ENCODE peak calls at places on chromosomes 6 and 20, in five cellular contexts. T is GM23248, E is GM23338, B is HCT116, P is PC-3. Z is an unnamed sample.

GRCh38 chr6:165439928-165440554 is 130.6 kb upstream of the C6orf118 start:
- DNase-seq in T (peak; percentile 48), E (peak; percentile 80), B (peak; percentile 34), P (peak; percentile 76), Z (peak; percentile 8)

GRCh38 chr6:31401403-31401802 is 2.0 kb upstream of the MICA start:
- DNase-seq in T (peak; percentile 82), E (no peak), B (peak; percentile 62), P (peak; percentile 79), Z (peak; percentile 82)

GRCh38 chr6:47653706-47654105 is 44.7 kb upstream of the ADGRF4 start:
- DNase-seq in T (no peak), E (no peak), B (no peak), P (peak; percentile 58), Z (peak; percentile 51)

GRCh38 chr20:43798591-43799149 is 71.9 kb upstream of the GTSF1L start:
- DNase-seq in T (no peak), E (no peak), B (no peak), P (no peak), Z (no peak)

GRCh38 chr20:51639206-51639832 is 96.8 kb upstream of the NFATC2 start:
- DNase-seq in T (peak; percentile 63), E (peak; percentile 83), B (peak; percentile 52), P (peak; percentile 96), Z (peak; percentile 37)

GRCh38 chr6:46381057-46381456 is 110.2 kb downstream of the RCAN2 start:
- DNase-seq in T (no peak), E (no peak), B (no peak), P (no peak), Z (no peak)

GRCh38 chr6:129446272-129446851 is 263.6 kb downstream of the ARHGAP18 start:
- DNase-seq in T (no peak), E (peak; percentile 47), B (no peak), P (no peak), Z (no peak)

GRCh38 chr6:100271202-100271601 is 193.5 kb downstream of the SIM1 start:
- DNase-seq in T (no peak), E (no peak), B (no peak), P (no peak), Z (no peak)

GRCh38 chr6:40912158-40912946 is 126.7 kb downstream of the UNC5CL start:
- DNase-seq in T (peak; percentile 26), E (peak; percentile 69), B (no peak), P (peak; percentile 63), Z (peak; percentile 87)

GRCh38 chr20:34861386-34862084 is 11.1 kb downstream of the GGT7 start:
- DNase-seq in T (no peak), E (no peak), B (no peak), P (peak; percentile 57), Z (no peak)

GRCh38 chr6:105357147-105357546 is 45.7 kb downstream of the PREP start:
- DNase-seq in T (no peak), E (no peak), B (no peak), P (no peak), Z (no peak)

GRCh38 chr6:157029980-157030690 is 253.0 kb downstream of the ARID1B start:
- DNase-seq in T (no peak), E (no peak), B (no peak), P (no peak), Z (peak; percentile 90)

GRCh38 chr6:106273087-106273486 is 52.5 kb downstream of the ATG5 start:
- DNase-seq in T (no peak), E (no peak), B (no peak), P (no peak), Z (no peak)

GRCh38 chr6:11007715-11008608 is 36.1 kb downstream of the ELOVL2 start:
- DNase-seq in T (peak; percentile 76), E (peak; percentile 41), B (peak; percentile 26), P (peak; percentile 79), Z (peak; percentile 57)

GRCh38 chr6:87210979-87211378 is 55.6 kb downstream of the ZNF292 start:
- DNase-seq in T (peak; percentile 4), E (no peak), B (no peak), P (no peak), Z (no peak)

GRCh38 chr6:72533601-72534000 is 88.3 kb upstream of the KCNQ5 start:
- DNase-seq in T (peak; percentile 47), E (no peak), B (no peak), P (peak; percentile 30), Z (no peak)

GRCh38 chr20:63459070-63459380 is 13.4 kb downstream of the KCNQ2 start:
- DNase-seq in T (no peak), E (no peak), B (no peak), P (no peak), Z (no peak)
- TF ChIP-seq EZH2 in T (no peak), E (no peak), B (no peak), P (no peak), Z (no peak)

GRCh38 chr6:143629104-143630080 is 48.4 kb upstream of the PHACTR2 start:
- DNase-seq in T (peak; percentile 60), E (no peak), B (no peak), P (no peak), Z (no peak)
- H2AFZ ChIP-seq in T (peak overlapping the region; percentile 38), E (no peak overlapping the region), B (no peak overlapping the region), P (no peak overlapping the region), Z (no peak overlapping the region)

GRCh38 chr6:81739230-81740195 is 13.0 kb downstream of the TENT5A start:
- DNase-seq in T (no peak), E (no peak), B (no peak), P (no peak), Z (no peak)

GRCh38 chr6:81744136-81744535 is 8.3 kb downstream of the TENT5A start:
- DNase-seq in T (no peak), E (no peak), B (no peak), P (peak; percentile 31), Z (no peak)

GRCh38 chr6:81736428-81736827 is 16.1 kb downstream of the TENT5A start:
- DNase-seq in T (no peak), E (no peak), B (no peak), P (no peak), Z (no peak)

GRCh38 chr6:81743649-81744048 is 8.8 kb downstream of the TENT5A start:
- DNase-seq in T (peak; percentile 16), E (no peak), B (no peak), P (no peak), Z (no peak)

GRCh38 chr6:81741689-81742088 is 10.8 kb downstream of the TENT5A start:
- DNase-seq in T (no peak), E (no peak), B (no peak), P (no peak), Z (no peak)
- TF ChIP-seq EZH2 in T (no peak), E (no peak), B (no peak), P (no peak), Z (no peak)

GRCh38 chr20:53755733-53756523 is 162.3 kb upstream of the ZNF217 start:
- DNase-seq in T (no peak), E (no peak), B (no peak), P (no peak), Z (no peak)
- H2AFZ ChIP-seq in T (no peak overlapping the region), E (no peak overlapping the region), B (peak overlapping the region; percentile 74), P (no peak overlapping the region), Z (no peak overlapping the region)

DNA sequence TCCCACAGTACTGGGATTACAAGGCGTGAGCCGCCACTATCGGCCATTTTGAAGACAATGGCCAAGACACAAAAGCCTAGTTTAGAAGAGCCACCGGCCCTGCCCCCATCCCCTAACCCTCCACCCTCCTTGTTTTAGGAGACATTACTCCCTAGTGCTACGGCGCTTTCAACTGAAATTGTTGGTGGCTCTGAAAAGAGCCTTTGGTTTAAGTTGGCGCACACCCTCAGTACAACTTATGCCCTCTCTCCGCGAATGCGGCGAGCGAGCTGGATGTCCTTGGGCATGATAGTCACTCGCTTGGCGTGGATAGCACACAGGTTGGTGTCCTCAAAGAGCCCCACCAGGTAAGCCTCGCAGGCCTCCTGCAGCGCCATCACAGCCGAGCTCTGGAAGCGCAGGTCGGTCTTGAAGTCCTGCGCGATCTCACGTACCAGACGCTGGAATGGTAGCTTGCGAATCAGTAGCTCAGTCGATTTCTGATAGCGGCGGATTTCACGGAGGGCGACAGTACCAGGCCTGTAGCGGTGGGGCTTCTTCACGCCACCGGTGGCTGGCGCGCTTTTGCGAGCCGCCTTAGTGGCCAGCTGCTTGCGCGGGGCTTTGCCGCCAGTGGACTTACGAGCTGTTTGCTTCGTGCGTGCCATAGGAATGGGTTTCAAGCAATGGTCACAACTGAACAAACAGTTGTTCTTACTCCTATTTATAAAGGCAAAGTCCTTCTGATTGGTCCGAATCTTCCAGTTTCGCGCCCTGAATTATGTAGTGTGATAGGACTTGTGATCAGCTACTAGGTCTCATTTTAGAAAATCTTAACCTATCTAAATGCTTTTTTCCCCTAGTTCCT is 114.8 kb upstream of the BTN3A2 start:
- DNase-seq in T (peak; percentile 52), E (peak; percentile 84), B (no peak), P (peak; percentile 79), Z (peak; percentile 84)
- TF ChIP-seq EZH2 in T (peak; percentile 1), E (no peak), B (no peak), P (no peak), Z (no peak)

GRCh38 chr6:144416244-144416643 is 131.1 kb downstream of the UTRN start:
- DNase-seq in T (no peak), E (no peak), B (no peak), P (no peak), Z (no peak)

GRCh38 chr6:144415835-144416237 is 130.7 kb downstream of the UTRN start:
- DNase-seq in T (peak; percentile 81), E (no peak), B (no peak), P (peak; percentile 85), Z (peak; percentile 87)

GRCh38 chr6:144411506-144412165 is 126.5 kb downstream of the UTRN start:
- DNase-seq in T (peak; percentile 38), E (no peak), B (no peak), P (peak; percentile 56), Z (no peak)

GRCh38 chr6:144415014-144415413 is 129.9 kb downstream of the UTRN start:
- DNase-seq in T (peak; percentile 88), E (no peak), B (no peak), P (peak; percentile 91), Z (peak; percentile 74)

DNA sequence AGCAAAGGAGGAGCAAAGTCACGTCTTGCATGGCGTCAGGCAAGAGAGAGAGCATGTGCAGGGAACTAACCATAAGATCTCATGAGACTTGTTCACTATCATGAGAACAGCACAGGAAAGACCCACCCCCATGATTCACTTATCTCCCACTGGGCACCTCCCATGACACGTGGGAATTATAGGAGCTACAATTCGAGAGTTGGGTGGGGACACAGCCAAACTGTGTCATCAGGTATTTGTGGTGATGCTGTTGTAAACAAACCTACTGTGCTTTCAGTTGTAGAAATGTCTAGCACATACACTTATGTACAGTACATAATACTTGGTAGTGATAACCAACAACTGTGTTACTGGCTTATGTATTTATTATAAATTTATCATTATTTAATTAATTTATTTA is 128.3 kb downstream of the UTRN start:
- DNase-seq in T (peak; percentile 40), E (no peak), B (no peak), P (peak; percentile 59), Z (no peak)
- H2AFZ ChIP-seq in T (no peak overlapping the region), E (no peak overlapping the region), B (no peak overlapping the region), P (no peak overlapping the region), Z (no peak overlapping the region)